ENCODE peak calls at places on chromosome 6, in nine cellular contexts. K, M, P, W, R, B, I, H and N are unnamed samples.
A peak's percentile ranks its signal among the peaks of the same experiment; 100 is the strongest.

GRCh38 chr6:75499640-75500039 is 6.0 kb upstream of the FILIP1 start:
- DNase-seq in P (no peak), K (no peak), R (no peak), B (peak; percentile 77), I (no peak), M (no peak), H (no peak), W (no peak), N (no peak)

GRCh38 chr6:48101277-48101676 is 9.7 kb downstream of the PTCHD4 start:
- DNase-seq in P (no peak), W (no peak), R (peak; percentile 42), I (no peak), M (no peak), K (no peak), B (no peak), H (no peak), N (no peak)

GRCh38 chr6:125507987-125508655 is 206.4 kb upstream of the HDDC2 start:
- DNase-seq in B (no peak), I (peak; percentile 29), W (no peak), P (no peak), H (peak; percentile 43), M (no peak), R (no peak), K (no peak), N (no peak)

GRCh38 chr6:52994031-52994788 is 874 bp downstream of the GSTA4 start:
- DNase-seq in P (peak; percentile 35), H (peak; percentile 21), R (no peak), B (peak; percentile 7), W (peak; percentile 51), M (peak; percentile 17), K (no peak), I (peak; percentile 41), N (peak; percentile 16)

GRCh38 chr6:26403888-26404287 is 1.8 kb downstream of the BTN3A1 start:
- DNase-seq in M (no peak), B (no peak), I (no peak), H (no peak), W (no peak), R (no peak), P (no peak), K (no peak), N (no peak)

GRCh38 chr6:157228421-157229218 is 94.7 kb downstream of the TMEM242 start:
- DNase-seq in I (no peak), M (no peak), H (no peak), B (no peak), W (no peak), R (no peak), P (no peak), K (peak; percentile 80), N (no peak)

GRCh38 chr6:18277181-18278006 is 13.1 kb upstream of the DEK start:
- DNase-seq in H (no peak), R (no peak), I (no peak), W (no peak), B (no peak), K (peak; percentile 30), P (peak; percentile 41), M (peak; percentile 19), N (no peak)

GRCh38 chr6:29633532-29633901 is 534 bp upstream of the GABBR1 start:
- DNase-seq in W (peak; percentile 15), P (no peak), M (no peak), R (no peak), I (no peak), B (no peak), H (no peak), K (no peak), N (no peak)

GRCh38 chr6:34358389-34358906 is 34.0 kb downstream of the NUDT3 start:
- DNase-seq in B (no peak), P (peak; percentile 27), W (peak; percentile 77), I (peak; percentile 56), H (no peak), M (no peak), K (peak; percentile 44), R (no peak), N (peak; percentile 23)

DNA sequence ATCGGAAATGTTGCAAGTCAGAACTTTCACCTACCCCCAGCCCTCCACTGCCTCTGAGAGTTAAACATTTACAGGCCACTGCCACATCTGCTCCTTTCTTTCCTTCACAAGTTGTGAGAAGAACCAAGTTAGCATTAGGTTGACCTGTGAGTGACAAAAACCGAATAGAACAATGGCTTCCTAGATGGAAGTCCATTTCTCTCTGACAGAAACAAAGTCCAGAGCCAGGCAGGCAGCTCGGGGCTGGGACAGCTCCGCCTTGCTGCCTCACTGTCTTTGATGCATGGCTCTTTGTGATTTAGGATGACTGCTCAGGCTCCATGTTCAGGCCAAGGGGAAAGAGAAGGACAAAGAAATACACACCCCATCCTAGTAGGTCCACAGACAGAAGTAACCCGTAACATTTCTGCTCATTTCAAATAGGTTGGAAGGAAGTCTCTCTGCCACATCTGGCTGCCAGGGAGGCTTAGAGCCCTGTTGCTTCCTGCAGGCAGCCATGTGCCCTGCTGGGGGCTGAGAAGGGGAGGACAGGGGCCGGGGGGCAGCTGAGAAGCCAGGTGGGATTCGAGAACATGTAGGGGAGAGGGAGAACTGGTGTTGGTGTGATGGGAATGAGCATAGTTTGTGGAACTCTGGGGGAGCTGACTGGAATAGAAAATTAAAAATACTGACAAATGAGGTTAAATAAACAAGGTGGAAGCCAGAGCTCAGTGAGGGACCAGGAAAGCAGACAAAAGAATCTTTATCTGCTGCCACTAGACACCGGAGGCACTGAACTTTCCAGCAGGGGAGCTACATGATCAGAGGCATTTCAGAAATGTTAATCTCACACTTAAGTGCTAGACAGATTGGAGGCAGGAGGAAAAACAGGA is 19.5 kb upstream of the IER3 start:
- DNase-seq in B (peak; percentile 68), R (no peak), K (no peak), W (peak; percentile 54), H (no peak), I (no peak), P (peak; percentile 86), M (no peak), N (no peak)
- TF ChIP-seq CTCF in B (no peak), R (no peak), K (no peak), W (peak; percentile 21), H (no peak), I (peak; percentile 42), P (peak; percentile 12), M (no peak), N (peak; percentile 28)

GRCh38 chr6:106547556-106547955 is 81.7 kb downstream of the RTN4IP1 start:
- DNase-seq in B (no peak), I (no peak), P (no peak), K (no peak), M (no peak), W (no peak), R (no peak), H (no peak), N (no peak)

GRCh38 chr6:106549521-106549920 is 79.8 kb downstream of the RTN4IP1 start:
- DNase-seq in W (no peak), K (no peak), R (no peak), B (no peak), I (no peak), H (no peak), P (no peak), M (no peak), N (no peak)

GRCh38 chr6:106547961-106548453 is 81.3 kb downstream of the RTN4IP1 start:
- DNase-seq in P (peak; percentile 33), W (peak; percentile 85), K (no peak), M (no peak), I (peak; percentile 22), B (no peak), H (no peak), R (no peak), N (no peak)

GRCh38 chr6:106546322-106547052 is 82.8 kb downstream of the RTN4IP1 start:
- DNase-seq in M (no peak), P (no peak), K (no peak), W (peak; percentile 84), I (peak; percentile 73), H (no peak), B (peak; percentile 45), R (no peak), N (peak; percentile 79)

GRCh38 chr6:106547053-106547414 is 82.3 kb downstream of the RTN4IP1 start:
- DNase-seq in H (no peak), P (no peak), B (no peak), K (no peak), R (no peak), W (no peak), I (no peak), M (no peak), N (no peak)
- TF ChIP-seq CTCF in H (no peak), P (no peak), B (no peak), K (no peak), R (no peak), W (no peak), I (no peak), M (no peak), N (no peak)

GRCh38 chr6:13814176-13814937 is at the start of gene MCUR1:
- DNase-seq in M (peak; percentile 80), R (peak; percentile 96), B (peak; percentile 83), H (peak; percentile 84), W (peak; percentile 74), P (peak; percentile 92), I (peak; percentile 78), K (peak; percentile 83), N (peak; percentile 70)
- TF ChIP-seq CTCF in M (no peak), R (no peak), B (peak; percentile 35), H (no peak), W (peak; percentile 28), P (peak; percentile 11), I (peak; percentile 6), K (no peak), N (peak; percentile 57)

DNA sequence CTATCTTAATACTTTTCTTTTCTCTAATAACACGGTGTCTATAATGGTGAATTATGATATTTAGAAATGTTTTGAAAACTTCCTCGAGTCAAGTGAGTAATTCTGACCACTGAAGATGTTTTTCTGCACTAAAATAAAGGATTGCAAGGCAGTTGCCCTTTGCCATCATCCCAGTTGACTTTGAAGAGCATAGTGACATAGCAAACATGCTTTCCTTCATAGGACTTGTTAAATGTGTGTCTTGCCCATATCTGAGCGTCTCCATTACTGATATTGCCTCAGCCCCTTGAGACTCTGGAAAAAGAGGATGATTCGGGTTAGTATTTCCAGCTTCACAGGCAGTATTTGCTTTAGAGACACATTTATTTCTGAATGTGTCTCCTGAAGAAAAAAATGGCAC is 125.2 kb upstream of the MCHR2 start:
- DNase-seq in I (no peak), P (no peak), R (no peak), W (no peak), B (no peak), K (no peak), H (no peak), M (no peak), N (no peak)
- TF ChIP-seq CTCF in I (no peak), P (no peak), R (no peak), W (no peak), B (no peak), K (no peak), H (no peak), M (no peak), N (no peak)

DNA sequence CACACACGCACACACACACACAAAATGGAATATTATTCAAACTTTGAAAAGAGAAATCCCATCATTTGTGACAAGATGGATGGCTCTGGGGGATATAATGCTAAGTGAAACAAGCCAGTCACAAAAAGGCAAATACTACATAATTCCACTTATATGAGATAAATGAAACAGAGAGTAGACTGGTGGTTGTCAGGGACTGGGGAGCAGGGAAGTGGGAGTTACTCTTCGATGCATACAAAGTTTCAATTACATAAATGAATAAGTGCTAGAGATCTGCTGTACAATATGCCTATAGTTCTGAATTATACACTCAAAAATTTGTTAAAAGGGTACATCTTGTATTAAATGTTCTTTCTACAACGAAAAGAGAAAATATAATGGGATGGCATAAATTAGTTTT is 58.1 kb upstream of the PLN start:
- DNase-seq in I (no peak), K (no peak), M (no peak), P (no peak), R (no peak), B (no peak), H (no peak), W (no peak), N (no peak)
- TF ChIP-seq CTCF in I (no peak), K (no peak), M (no peak), P (no peak), R (no peak), B (no peak), H (no peak), W (no peak), N (no peak)